ENCODE peak calls at places on chromosomes 5 and 9, in nine cellular contexts. E is PC-9, L is NB4, C is testis, O is fibroblast of mammary gland, I is brain microvascular endothelial cell, M is IMR-90, X is choroid plexus epithelial cell, P is lower lobe of right lung. Q is an unnamed sample.
A peak's percentile ranks its signal among the peaks of the same experiment; 100 is the strongest.

GRCh38 chr5:159156839-159157238 is 52.5 kb downstream of the RNF145 start:
- DNase-seq in E (peak; percentile 38), L (peak; percentile 71), C (peak; percentile 46), O (peak; percentile 83), I (peak; percentile 68), M (peak; percentile 83), X (peak; percentile 91), P (no peak), Q (peak; percentile 88)

GRCh38 chr5:98157368-98157767 is 616.1 kb upstream of the RGMB start:
- DNase-seq in E (no peak), L (peak; percentile 3), C (no peak), O (no peak), I (no peak), M (no peak), X (no peak), P (no peak), Q (no peak)

GRCh38 chr9:28234899-28235277 is 661.6 kb upstream of the C9orf72 start:
- DNase-seq in E (peak; percentile 42), L (peak; percentile 17), C (no peak), O (peak; percentile 54), I (peak; percentile 86), M (peak; percentile 1), X (peak; percentile 81), P (no peak), Q (peak; percentile 5)

GRCh38 chr9:74025402-74025894 is 471.7 kb upstream of the RORB start:
- DNase-seq in E (no peak), L (no peak), C (no peak), O (peak; percentile 91), I (no peak), M (no peak), X (peak; percentile 95), P (no peak), Q (peak; percentile 19)

GRCh38 chr5:173789031-173789920 is 98.9 kb upstream of the CPEB4 start:
- DNase-seq in E (peak; percentile 60), L (peak; percentile 90), C (no peak), O (peak; percentile 89), I (peak; percentile 83), M (peak; percentile 78), X (peak; percentile 76), P (peak; percentile 61), Q (peak; percentile 71)

GRCh38 chr9:121637441-121638222 is 13.8 kb upstream of the DAB2IP start:
- DNase-seq in E (peak; percentile 43), L (no peak), C (no peak), O (peak; percentile 46), I (no peak), M (peak; percentile 50), X (no peak), P (no peak), Q (peak; percentile 58)

GRCh38 chr5:154190652-154191304 is at the start of gene GALNT10:
- DNase-seq in E (peak; percentile 75), L (peak; percentile 78), C (peak; percentile 59), O (peak; percentile 53), I (no peak), M (peak; percentile 66), X (peak; percentile 74), P (peak; percentile 80), Q (peak; percentile 84)

GRCh38 chr5:104498281-104498680 is 935.7 kb upstream of the NUDT12 start:
- DNase-seq in E (no peak), L (peak; percentile 8), C (no peak), O (no peak), I (peak; percentile 19), M (peak; percentile 86), X (peak; percentile 54), P (no peak), Q (peak; percentile 2)

GRCh38 chr5:77259479-77259878 is 49.0 kb downstream of the PDE8B start:
- DNase-seq in E (no peak), L (no peak), C (no peak), O (no peak), I (no peak), M (peak; percentile 2), X (no peak), P (no peak), Q (no peak)

GRCh38 chr5:10619649-10620048 is 55.8 kb downstream of the ANKRD33B start:
- DNase-seq in E (no peak), L (no peak), C (no peak), O (no peak), I (no peak), M (no peak), X (no peak), P (no peak), Q (no peak)

GRCh38 chr5:76325876-76326491 is 77.1 kb upstream of the IQGAP2 start:
- DNase-seq in E (no peak), L (no peak), C (peak; percentile 20), O (no peak), I (no peak), M (no peak), X (no peak), P (no peak), Q (no peak)

GRCh38 chr5:54275361-54275760 is 35.0 kb downstream of the ARL15 start:
- DNase-seq in E (no peak), L (no peak), C (no peak), O (no peak), I (peak; percentile 46), M (peak; percentile 65), X (peak; percentile 79), P (no peak), Q (no peak)

GRCh38 chr9:69857828-69858227 is 37.2 kb downstream of the CFAP95 start:
- DNase-seq in E (no peak), L (no peak), C (no peak), O (no peak), I (no peak), M (no peak), X (no peak), P (no peak), Q (no peak)

GRCh38 chr5:73213566-73213998 is 40.6 kb downstream of the TMEM174 start:
- DNase-seq in E (no peak), L (no peak), C (no peak), O (peak; percentile 83), I (peak; percentile 70), M (peak; percentile 92), X (peak; percentile 93), P (no peak), Q (peak; percentile 66)

GRCh38 chr9:4386819-4387218 is 87.0 kb upstream of the GLIS3 start:
- DNase-seq in E (no peak), L (no peak), C (no peak), O (no peak), I (no peak), M (no peak), X (no peak), P (no peak), Q (peak; percentile 20)

GRCh38 chr9:92740446-92740961 is 24.1 kb downstream of the BICD2 start:
- DNase-seq in E (no peak), L (peak; percentile 28), C (no peak), O (no peak), I (no peak), M (no peak), X (no peak), P (no peak), Q (no peak)

GRCh38 chr9:137396227-137396626 is 26.7 kb downstream of the EXD3 start:
- DNase-seq in E (no peak), L (peak; percentile 20), C (no peak), O (peak; percentile 43), I (peak; percentile 96), M (peak; percentile 96), X (peak; percentile 97), P (no peak), Q (peak; percentile 94)

GRCh38 chr5:111142932-111143331 is 50.8 kb downstream of the WDR36 start:
- DNase-seq in E (no peak), L (no peak), C (no peak), O (peak; percentile 79), I (no peak), M (no peak), X (peak; percentile 44), P (no peak), Q (peak; percentile 52)

GRCh38 chr9:79477955-79478751 is 93.6 kb upstream of the TLE4 start:
- DNase-seq in E (no peak), L (peak; percentile 35), C (peak; percentile 62), O (no peak), I (peak; percentile 47), M (peak; percentile 29), X (peak; percentile 57), P (no peak), Q (peak; percentile 32)

GRCh38 chr9:20692554-20692953 is 8.5 kb downstream of the FOCAD start:
- DNase-seq in E (no peak), L (peak; percentile 28), C (no peak), O (no peak), I (peak; percentile 61), M (peak; percentile 66), X (peak; percentile 53), P (no peak), Q (no peak)

GRCh38 chr5:120152472-120152871 is 311.6 kb upstream of the PRR16 start:
- DNase-seq in E (no peak), L (peak; percentile 15), C (no peak), O (peak; percentile 90), I (peak; percentile 87), M (peak; percentile 95), X (peak; percentile 89), P (no peak), Q (peak; percentile 79)
- H3K4me3 ChIP-seq in E (no peak overlapping the region), L (no peak overlapping the region), C (no peak overlapping the region), O (no peak overlapping the region), I (no peak overlapping the region), M (no peak overlapping the region), X (no peak overlapping the region), P (no peak overlapping the region), Q (no peak overlapping the region)

GRCh38 chr5:5063533-5063953 is 76.6 kb upstream of the ADAMTS16 start:
- DNase-seq in E (no peak), L (peak; percentile 8), C (no peak), O (no peak), I (no peak), M (no peak), X (no peak), P (no peak), Q (no peak)
- TF ChIP-seq CTCF in E (no peak), L (peak; percentile 18), C (no peak), O (peak; percentile 6), I (peak; percentile 28), M (no peak), X (no peak), P (no peak), Q (no peak)

DNA sequence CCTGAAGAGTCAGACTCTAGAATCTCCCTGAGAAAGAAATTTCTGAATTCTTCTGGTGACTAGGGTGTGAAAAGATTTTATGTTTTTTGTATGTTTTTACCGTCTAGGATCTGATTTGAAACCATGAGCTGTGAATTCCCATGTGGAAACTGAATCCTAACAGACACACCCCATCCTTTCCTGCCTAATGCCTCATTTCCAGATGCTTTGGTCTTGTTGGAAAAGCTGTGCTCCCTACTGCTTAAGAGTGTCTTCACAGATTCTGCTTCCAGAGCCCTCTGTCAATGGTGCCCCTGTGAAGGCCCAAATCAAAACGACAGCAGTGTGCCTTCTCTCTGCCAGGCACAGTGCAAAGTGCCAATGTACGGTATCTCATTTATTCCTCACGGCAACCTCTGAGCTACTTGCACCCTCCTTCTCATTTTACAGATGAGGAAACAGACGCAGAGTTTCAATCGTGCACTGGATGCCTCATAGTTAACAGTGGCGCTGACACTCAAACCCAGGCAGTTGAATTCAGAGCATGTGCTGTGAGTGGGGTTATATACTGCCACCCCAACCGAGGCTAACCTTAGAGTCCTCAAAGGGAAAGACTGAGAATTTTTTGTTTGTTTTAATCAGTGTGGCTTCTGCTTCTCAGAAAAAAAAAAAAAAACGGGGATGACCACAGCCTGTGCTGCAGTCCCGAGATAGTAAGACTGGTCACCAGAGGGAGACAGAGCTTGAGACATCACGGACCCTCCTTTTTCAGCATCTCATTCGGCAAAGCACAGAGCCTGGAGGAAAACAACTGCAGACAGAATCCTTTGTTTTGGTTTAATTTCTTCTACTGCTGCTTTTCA is 188.4 kb downstream of the SNCAIP start:
- DNase-seq in E (peak; percentile 26), L (peak; percentile 30), C (peak; percentile 67), O (peak; percentile 72), I (peak; percentile 73), M (peak; percentile 72), X (peak; percentile 83), P (no peak), Q (peak; percentile 69)
- H3K4me3 ChIP-seq in E (no peak overlapping the region), L (no peak overlapping the region), C (no peak overlapping the region), O (no peak overlapping the region), I (no peak overlapping the region), M (no peak overlapping the region), X (no peak overlapping the region), P (no peak overlapping the region), Q (no peak overlapping the region)

GRCh38 chr5:132866342-132867045 is at the start of the genes GDF9 and UQCRQ:
- DNase-seq in E (peak; percentile 96), L (peak; percentile 99), C (peak; percentile 98), O (peak; percentile 100), I (peak; percentile 99), M (peak; percentile 100), X (peak; percentile 100), P (peak; percentile 96), Q (peak; percentile 100)
- TF ChIP-seq CTCF in E (peak; percentile 36), L (peak; percentile 23), C (no peak), O (peak; percentile 16), I (peak; percentile 45), M (peak; percentile 46), X (peak; percentile 52), P (peak; percentile 21), Q (peak; percentile 33)

Q was measured in cardiac fibroblast.